ENCODE peak calls at places on chromosomes 12 and 14, in nine cellular contexts. One of them, this sample, is unnamed.

GRCh38 chr12:52903855-52904508 is 894 bp downstream of the KRT8 start:
- DNase-seq in fibroblast of the aortic adventitia: no peak
- DNase-seq in CD8-positive, alpha-beta T cell: peak
- DNase-seq in ovary: peak
- DNase-seq in mammary epithelial cell: peak
- DNase-seq in lung: peak
- DNase-seq in heart left ventricle: peak
- DNase-seq in fibroblast of lung: peak
- DNase-seq in fibroblast of mammary gland: peak
- DNase-seq in this sample: peak

GRCh38 chr12:53623526-53623925 is 2.7 kb downstream of the ATF7 start:
- DNase-seq in mammary epithelial cell: peak
- DNase-seq in fibroblast of lung: peak
- DNase-seq in CD8-positive, alpha-beta T cell: no peak
- DNase-seq in heart left ventricle: peak
- DNase-seq in lung: no peak
- DNase-seq in fibroblast of the aortic adventitia: peak
- DNase-seq in ovary: no peak
- DNase-seq in fibroblast of mammary gland: peak
- DNase-seq in this sample: peak

GRCh38 chr14:64233791-64234190 is 60.4 kb downstream of the ESR2 start:
- DNase-seq in ovary: no peak
- DNase-seq in fibroblast of the aortic adventitia: no peak
- DNase-seq in heart left ventricle: no peak
- DNase-seq in fibroblast of lung: no peak
- DNase-seq in CD8-positive, alpha-beta T cell: no peak
- DNase-seq in lung: no peak
- DNase-seq in fibroblast of mammary gland: no peak
- DNase-seq in mammary epithelial cell: no peak
- DNase-seq in this sample: no peak

GRCh38 chr12:131113562-131113961 is 159.9 kb downstream of the ADGRD1 start:
- DNase-seq in fibroblast of mammary gland: no peak
- DNase-seq in fibroblast of lung: no peak
- DNase-seq in heart left ventricle: no peak
- DNase-seq in CD8-positive, alpha-beta T cell: no peak
- DNase-seq in fibroblast of the aortic adventitia: no peak
- DNase-seq in mammary epithelial cell: no peak
- DNase-seq in ovary: no peak
- DNase-seq in lung: no peak
- DNase-seq in this sample: no peak

GRCh38 chr12:68259318-68259940 is 6.0 kb upstream of the IL22 start:
- DNase-seq in lung: no peak
- DNase-seq in mammary epithelial cell: peak
- DNase-seq in ovary: no peak
- DNase-seq in heart left ventricle: no peak
- DNase-seq in CD8-positive, alpha-beta T cell: no peak
- DNase-seq in fibroblast of the aortic adventitia: peak
- DNase-seq in fibroblast of mammary gland: peak
- DNase-seq in fibroblast of lung: peak
- DNase-seq in this sample: peak

GRCh38 chr14:90521121-90521929 is 124.5 kb downstream of the CALM1 start:
- DNase-seq in fibroblast of mammary gland: no peak
- DNase-seq in lung: no peak
- DNase-seq in heart left ventricle: no peak
- DNase-seq in fibroblast of lung: no peak
- DNase-seq in mammary epithelial cell: no peak
- DNase-seq in CD8-positive, alpha-beta T cell: no peak
- DNase-seq in ovary: peak
- DNase-seq in fibroblast of the aortic adventitia: peak
- DNase-seq in this sample: peak

GRCh38 chr12:4193821-4194220 is 79.7 kb upstream of the CCND2 start:
- DNase-seq in heart left ventricle: no peak
- DNase-seq in fibroblast of the aortic adventitia: no peak
- DNase-seq in ovary: no peak
- DNase-seq in mammary epithelial cell: no peak
- DNase-seq in lung: no peak
- DNase-seq in fibroblast of mammary gland: no peak
- DNase-seq in fibroblast of lung: no peak
- DNase-seq in CD8-positive, alpha-beta T cell: no peak
- DNase-seq in this sample: no peak

GRCh38 chr12:102498471-102498870 is 18.1 kb upstream of the IGF1 start:
- DNase-seq in heart left ventricle: no peak
- DNase-seq in ovary: no peak
- DNase-seq in CD8-positive, alpha-beta T cell: no peak
- DNase-seq in lung: no peak
- DNase-seq in fibroblast of mammary gland: no peak
- DNase-seq in mammary epithelial cell: no peak
- DNase-seq in fibroblast of the aortic adventitia: no peak
- DNase-seq in fibroblast of lung: no peak
- DNase-seq in this sample: no peak

GRCh38 chr14:32561520-32561919 is 232.4 kb downstream of the AKAP6 start:
- DNase-seq in mammary epithelial cell: no peak
- DNase-seq in fibroblast of the aortic adventitia: peak
- DNase-seq in fibroblast of lung: no peak
- DNase-seq in fibroblast of mammary gland: peak
- DNase-seq in CD8-positive, alpha-beta T cell: no peak
- DNase-seq in ovary: no peak
- DNase-seq in lung: no peak
- DNase-seq in heart left ventricle: no peak
- DNase-seq in this sample: peak

GRCh38 chr14:101601603-101602465 is 40.5 kb downstream of the DIO3 start:
- DNase-seq in lung: no peak
- DNase-seq in ovary: peak
- DNase-seq in fibroblast of the aortic adventitia: no peak
- DNase-seq in CD8-positive, alpha-beta T cell: no peak
- DNase-seq in fibroblast of lung: no peak
- DNase-seq in heart left ventricle: no peak
- DNase-seq in mammary epithelial cell: no peak
- DNase-seq in fibroblast of mammary gland: no peak
- DNase-seq in this sample: no peak

GRCh38 chr14:104691546-104692260 is 2.3 kb downstream of the INF2 start:
- DNase-seq in heart left ventricle: no peak
- DNase-seq in CD8-positive, alpha-beta T cell: no peak
- DNase-seq in fibroblast of mammary gland: no peak
- DNase-seq in fibroblast of lung: no peak
- DNase-seq in fibroblast of the aortic adventitia: no peak
- DNase-seq in lung: no peak
- DNase-seq in ovary: no peak
- DNase-seq in mammary epithelial cell: no peak
- DNase-seq in this sample: no peak

GRCh38 chr12:87140257-87140656 is 884.1 kb upstream of the MGAT4C start:
- DNase-seq in heart left ventricle: no peak
- DNase-seq in fibroblast of lung: peak
- DNase-seq in fibroblast of mammary gland: peak
- DNase-seq in lung: no peak
- DNase-seq in fibroblast of the aortic adventitia: peak
- DNase-seq in mammary epithelial cell: peak
- DNase-seq in ovary: no peak
- DNase-seq in CD8-positive, alpha-beta T cell: no peak
- DNase-seq in this sample: peak

DNA sequence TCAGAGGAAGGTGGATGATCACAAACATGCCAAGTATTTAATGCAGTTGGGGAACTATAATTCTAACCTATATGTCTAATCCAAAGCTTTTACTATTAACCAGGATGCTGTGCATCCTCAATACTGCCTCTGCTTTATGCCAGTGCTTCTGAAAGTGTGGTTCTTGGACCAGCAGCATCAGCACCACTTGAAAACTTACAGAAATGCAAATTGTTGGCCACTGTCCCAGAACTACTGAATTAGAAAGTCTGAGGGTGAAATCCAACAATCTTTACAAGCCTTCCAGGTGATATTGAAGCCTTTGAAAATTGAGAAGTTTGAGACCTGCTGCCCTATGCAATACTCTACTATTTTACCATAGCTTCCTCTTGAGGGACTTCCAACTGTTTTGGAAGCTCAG is 336.9 kb upstream of the NAV3 start:
- DNase-seq in fibroblast of mammary gland: peak
- DNase-seq in ovary: no peak
- DNase-seq in heart left ventricle: peak
- DNase-seq in fibroblast of the aortic adventitia: no peak
- DNase-seq in mammary epithelial cell: no peak
- DNase-seq in fibroblast of lung: no peak
- DNase-seq in CD8-positive, alpha-beta T cell: no peak
- DNase-seq in lung: no peak
- DNase-seq in this sample: no peak
- TF ChIP-seq CTCF in fibroblast of mammary gland: no peak
- TF ChIP-seq CTCF in ovary: no peak
- TF ChIP-seq CTCF in heart left ventricle: no peak
- TF ChIP-seq CTCF in fibroblast of the aortic adventitia: no peak
- TF ChIP-seq CTCF in mammary epithelial cell: no peak
- TF ChIP-seq CTCF in fibroblast of lung: no peak
- TF ChIP-seq CTCF in CD8-positive, alpha-beta T cell: no peak
- TF ChIP-seq CTCF in lung: no peak
- TF ChIP-seq CTCF in this sample: no peak

DNA sequence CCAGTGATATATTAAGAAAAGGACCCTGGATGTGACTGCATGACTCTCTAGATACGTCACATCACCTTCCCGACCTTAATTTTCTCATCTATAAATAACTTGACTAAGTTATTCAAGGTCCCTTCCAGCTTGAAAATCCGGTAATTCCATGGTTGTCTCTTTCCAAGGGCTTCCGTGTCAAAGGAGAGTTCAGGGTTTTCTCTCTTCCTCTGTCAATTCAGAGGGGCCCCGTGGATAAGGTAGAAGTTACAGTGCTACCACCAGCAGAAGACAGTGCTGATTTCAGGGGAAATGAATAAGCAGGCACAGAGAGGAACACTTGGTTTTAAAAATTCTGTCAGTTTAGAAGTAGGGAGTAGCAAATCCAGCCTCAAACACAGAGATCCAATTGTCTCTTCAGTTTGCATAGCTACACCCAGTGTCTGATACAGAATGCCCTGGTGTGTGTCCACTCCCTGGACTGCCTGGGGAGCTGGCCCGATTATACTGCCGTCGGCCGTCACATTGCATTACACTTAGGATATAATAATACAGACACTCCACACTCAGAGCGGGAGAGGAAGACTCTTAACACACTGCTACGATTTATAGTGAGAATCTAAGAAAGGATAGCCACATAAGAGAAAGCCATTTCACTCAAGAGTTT is 54.7 kb upstream of the GTF2A1 start:
- DNase-seq in CD8-positive, alpha-beta T cell: no peak
- DNase-seq in lung: no peak
- DNase-seq in mammary epithelial cell: no peak
- DNase-seq in fibroblast of lung: no peak
- DNase-seq in fibroblast of the aortic adventitia: no peak
- DNase-seq in ovary: no peak
- DNase-seq in heart left ventricle: no peak
- DNase-seq in fibroblast of mammary gland: no peak
- DNase-seq in this sample: no peak
- H3K4me3 ChIP-seq in CD8-positive, alpha-beta T cell: no peak
- H3K4me3 ChIP-seq in lung: no peak
- H3K4me3 ChIP-seq in mammary epithelial cell: no peak
- H3K4me3 ChIP-seq in fibroblast of lung: no peak
- H3K4me3 ChIP-seq in fibroblast of the aortic adventitia: no peak
- H3K4me3 ChIP-seq in ovary: no peak
- H3K4me3 ChIP-seq in heart left ventricle: peak
- H3K4me3 ChIP-seq in fibroblast of mammary gland: no peak
- H3K4me3 ChIP-seq in this sample: no peak

DNA sequence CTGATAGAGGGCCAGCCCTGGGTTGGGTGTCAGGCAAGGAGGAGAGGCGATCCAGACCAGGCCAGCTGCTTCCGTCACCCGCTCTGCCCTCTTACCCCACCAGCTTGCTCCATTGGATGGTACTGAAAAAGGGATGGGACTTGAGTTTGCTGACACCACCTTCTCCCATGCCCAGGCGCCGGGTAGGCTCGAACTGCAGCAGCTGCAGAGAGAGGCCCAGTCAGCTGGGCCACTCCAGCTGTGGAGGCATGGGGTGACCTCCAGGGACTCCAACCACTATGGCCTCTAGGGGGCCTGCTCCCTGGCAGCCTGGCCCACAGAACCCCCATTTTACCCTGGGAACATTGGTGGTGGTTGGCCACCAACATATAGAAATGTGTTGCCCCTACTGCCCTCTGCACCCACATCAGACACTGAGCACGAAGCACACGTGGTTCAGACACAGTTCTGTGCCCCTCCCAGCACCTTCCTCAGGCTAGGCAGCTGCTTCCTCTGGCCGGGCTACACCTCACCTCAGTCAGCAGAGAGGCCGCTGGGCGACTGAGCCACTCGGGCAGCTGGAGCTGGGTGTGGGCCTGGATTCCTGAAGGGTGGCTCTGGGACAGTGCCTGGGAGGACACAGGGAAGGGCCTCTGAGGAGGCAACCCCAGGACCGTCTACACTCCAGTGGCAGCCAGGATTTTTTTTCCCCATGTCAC is 16.0 kb downstream of the RPS6KL1 start:
- DNase-seq in heart left ventricle: no peak
- DNase-seq in fibroblast of lung: no peak
- DNase-seq in fibroblast of the aortic adventitia: no peak
- DNase-seq in CD8-positive, alpha-beta T cell: no peak
- DNase-seq in lung: no peak
- DNase-seq in ovary: no peak
- DNase-seq in fibroblast of mammary gland: no peak
- DNase-seq in mammary epithelial cell: no peak
- DNase-seq in this sample: no peak
- TF ChIP-seq CTCF in heart left ventricle: no peak
- TF ChIP-seq CTCF in fibroblast of lung: no peak
- TF ChIP-seq CTCF in fibroblast of the aortic adventitia: no peak
- TF ChIP-seq CTCF in CD8-positive, alpha-beta T cell: no peak
- TF ChIP-seq CTCF in lung: no peak
- TF ChIP-seq CTCF in ovary: no peak
- TF ChIP-seq CTCF in fibroblast of mammary gland: no peak
- TF ChIP-seq CTCF in mammary epithelial cell: no peak
- TF ChIP-seq CTCF in this sample: no peak

GRCh38 chr12:80232873-80233272 is 133.5 kb downstream of the OTOGL start:
- DNase-seq in heart left ventricle: no peak
- DNase-seq in ovary: no peak
- DNase-seq in fibroblast of lung: no peak
- DNase-seq in lung: no peak
- DNase-seq in CD8-positive, alpha-beta T cell: no peak
- DNase-seq in mammary epithelial cell: no peak
- DNase-seq in fibroblast of mammary gland: no peak
- DNase-seq in fibroblast of the aortic adventitia: no peak
- DNase-seq in this sample: no peak

GRCh38 chr12:80226576-80226975 is 127.2 kb downstream of the OTOGL start:
- DNase-seq in mammary epithelial cell: peak
- DNase-seq in CD8-positive, alpha-beta T cell: no peak
- DNase-seq in ovary: no peak
- DNase-seq in fibroblast of mammary gland: peak
- DNase-seq in lung: no peak
- DNase-seq in heart left ventricle: no peak
- DNase-seq in fibroblast of the aortic adventitia: peak
- DNase-seq in fibroblast of lung: peak
- DNase-seq in this sample: peak

GRCh38 chr12:80233926-80234325 is 134.6 kb downstream of the OTOGL start:
- DNase-seq in ovary: no peak
- DNase-seq in mammary epithelial cell: no peak
- DNase-seq in CD8-positive, alpha-beta T cell: no peak
- DNase-seq in lung: no peak
- DNase-seq in heart left ventricle: no peak
- DNase-seq in fibroblast of the aortic adventitia: no peak
- DNase-seq in fibroblast of mammary gland: no peak
- DNase-seq in fibroblast of lung: no peak
- DNase-seq in this sample: no peak

DNA sequence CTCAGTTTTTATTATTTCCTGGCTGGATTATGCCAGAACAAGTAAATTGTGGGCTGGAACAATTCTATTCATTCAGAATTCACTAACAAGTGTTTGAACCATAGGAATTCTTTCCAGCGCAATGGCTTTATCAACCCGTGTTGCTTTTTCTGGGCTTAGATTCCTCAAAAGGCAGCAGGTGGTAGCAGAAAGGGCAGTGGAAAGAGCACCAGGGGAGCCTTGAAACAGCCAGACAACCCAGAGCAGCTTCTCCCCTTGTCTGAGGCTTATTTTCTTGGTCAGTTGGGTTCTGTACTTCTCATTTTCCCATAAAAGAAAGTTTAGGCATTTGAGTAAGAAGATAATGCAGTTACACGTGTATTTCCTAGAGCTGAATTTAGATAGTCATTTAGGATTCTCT is 130.7 kb downstream of the OTOGL start:
- DNase-seq in lung: no peak
- DNase-seq in CD8-positive, alpha-beta T cell: no peak
- DNase-seq in ovary: no peak
- DNase-seq in mammary epithelial cell: no peak
- DNase-seq in fibroblast of mammary gland: no peak
- DNase-seq in fibroblast of the aortic adventitia: no peak
- DNase-seq in fibroblast of lung: no peak
- DNase-seq in heart left ventricle: no peak
- DNase-seq in this sample: no peak
- H3K4me3 ChIP-seq in lung: no peak
- H3K4me3 ChIP-seq in CD8-positive, alpha-beta T cell: no peak
- H3K4me3 ChIP-seq in ovary: no peak
- H3K4me3 ChIP-seq in mammary epithelial cell: no peak
- H3K4me3 ChIP-seq in fibroblast of mammary gland: no peak
- H3K4me3 ChIP-seq in fibroblast of the aortic adventitia: no peak
- H3K4me3 ChIP-seq in fibroblast of lung: no peak
- H3K4me3 ChIP-seq in heart left ventricle: no peak
- H3K4me3 ChIP-seq in this sample: no peak